ENCODE peak calls at places on chromosomes 6 and 20, in five cellular contexts. P is aorta, D is IMR-90, Z is Peyer's patch, L is PC-3. J is an unnamed sample. For H3K4me1, the result is how much of the 10 kb centered on the place peaks cover.

GRCh38 chr6:18707714-18708439 is 320.7 kb downstream of the RNF144B start:
- DNase-seq in P (no peak), D (no peak), Z (no peak), L (no peak), J (no peak)

GRCh38 chr6:99491159-99491558 is 24.1 kb downstream of the USP45 start:
- DNase-seq in P (no peak), D (peak), Z (no peak), L (no peak), J (no peak)

GRCh38 chr6:12138377-12138776 is 126.3 kb downstream of the HIVEP1 start:
- DNase-seq in P (no peak), D (no peak), Z (no peak), L (no peak), J (no peak)

GRCh38 chr6:32692019-32692418 is 25.6 kb upstream of the HLA-DQB1 start:
- DNase-seq in P (no peak), D (no peak), Z (peak), L (peak), J (no peak)

GRCh38 chr6:29649701-29650673 is 6.9 kb upstream of the MOG start:
- DNase-seq in P (peak), D (peak), Z (peak), L (peak), J (no peak)

GRCh38 chr6:3138341-3138740 is 19.0 kb downstream of the TUBB2A start:
- DNase-seq in P (no peak), D (no peak), Z (no peak), L (peak), J (no peak)

GRCh38 chr20:49823152-49823847 is 10.7 kb downstream of the SLC9A8 start:
- DNase-seq in P (no peak), D (no peak), Z (no peak), L (no peak), J (no peak)

GRCh38 chr6:27940766-27941165 is 16.3 kb upstream of the OR2B6 start:
- DNase-seq in P (no peak), D (peak), Z (no peak), L (peak), J (no peak)

GRCh38 chr6:163349696-163350095 is 64.8 kb upstream of the QKI start:
- DNase-seq in P (no peak), D (no peak), Z (no peak), L (no peak), J (no peak)

GRCh38 chr6:80335061-80335660 is 228.7 kb downstream of the BCKDHB start:
- DNase-seq in P (no peak), D (peak), Z (no peak), L (no peak), J (no peak)

GRCh38 chr6:142682985-142683384 is 262.0 kb downstream of the HIVEP2 start:
- DNase-seq in P (no peak), D (no peak), Z (no peak), L (no peak), J (no peak)

DNA sequence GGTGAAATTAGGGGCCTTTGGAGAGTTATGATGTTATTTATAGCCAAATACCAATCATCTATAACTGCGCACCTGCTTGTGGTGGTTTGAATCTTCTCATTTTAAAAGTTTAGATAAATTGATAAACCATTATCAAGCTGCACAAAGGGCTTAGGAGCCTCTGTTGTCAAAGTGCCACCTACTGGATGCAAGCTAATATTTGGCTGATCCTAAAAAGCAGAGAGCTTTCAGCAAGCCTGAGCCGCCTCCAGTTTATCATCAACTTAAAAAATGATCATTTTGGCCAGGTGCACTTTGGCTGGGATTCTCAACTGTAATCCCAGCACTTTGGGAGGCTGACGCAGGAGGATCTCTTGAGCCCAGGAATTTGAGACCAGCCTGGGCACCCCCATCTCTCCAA is 58.5 kb upstream of the ATXN1 start:
- DNase-seq in P (no peak), D (peak), Z (no peak), L (peak), J (no peak)
- H3K4me3 ChIP-seq in P (no peak), D (no peak), Z (no peak), L (no peak), J (no peak)

DNA sequence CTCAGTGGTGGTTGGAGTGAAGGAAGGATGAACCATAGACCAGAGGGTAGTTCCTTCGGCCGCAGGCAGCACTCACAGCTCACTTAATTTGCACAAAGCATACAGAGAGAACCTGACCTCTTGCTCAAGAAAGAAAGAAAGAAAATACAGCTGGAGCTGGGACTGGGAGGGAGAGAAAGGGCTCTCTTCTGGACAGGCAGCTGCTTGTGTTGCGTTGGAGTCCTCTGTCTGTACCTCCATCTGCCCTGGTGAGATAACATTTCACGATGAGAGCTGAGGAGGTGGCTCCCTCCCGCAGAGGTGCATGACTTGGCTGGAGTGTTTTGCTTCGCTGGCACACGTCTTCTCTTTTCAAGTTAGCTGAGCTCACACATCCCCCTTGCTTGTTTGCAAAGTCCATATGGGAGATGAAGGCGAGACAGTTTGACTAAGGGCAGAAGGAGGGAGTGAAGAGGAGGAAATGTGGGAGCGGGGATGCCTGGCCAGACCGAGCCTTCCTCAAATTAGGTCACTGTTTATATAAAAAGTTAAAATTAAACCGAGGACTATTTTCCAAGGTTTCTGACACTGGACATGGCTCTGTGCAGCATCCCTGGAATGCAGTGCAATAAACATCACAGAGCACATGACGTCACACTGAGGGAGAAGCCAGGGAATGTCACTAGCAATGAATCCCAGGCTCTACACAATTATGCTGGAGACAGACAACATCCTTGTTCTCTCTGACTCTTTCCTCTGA is 359.4 kb downstream of the CD83 start:
- DNase-seq in P (no peak), D (peak), Z (no peak), L (no peak), J (peak)
- H3K4me1 ChIP-seq in P (under half), D (under half), Z (under half), L (under half), J (under half)

GRCh38 chr6:35727935-35728662 is 8.7 kb upstream of the ARMC12 start:
- DNase-seq in P (peak), D (peak), Z (peak), L (peak), J (no peak)

GRCh38 chr6:35729349-35729678 is 7.5 kb upstream of the ARMC12 start:
- DNase-seq in P (no peak), D (no peak), Z (no peak), L (no peak), J (no peak)

GRCh38 chr6:35725721-35726438 is 11.0 kb upstream of the ARMC12 start:
- DNase-seq in P (peak), D (no peak), Z (no peak), L (no peak), J (no peak)

GRCh38 chr6:35728663-35729348 is 8.0 kb upstream of the ARMC12 start:
- DNase-seq in P (no peak), D (no peak), Z (peak), L (no peak), J (no peak)

DNA sequence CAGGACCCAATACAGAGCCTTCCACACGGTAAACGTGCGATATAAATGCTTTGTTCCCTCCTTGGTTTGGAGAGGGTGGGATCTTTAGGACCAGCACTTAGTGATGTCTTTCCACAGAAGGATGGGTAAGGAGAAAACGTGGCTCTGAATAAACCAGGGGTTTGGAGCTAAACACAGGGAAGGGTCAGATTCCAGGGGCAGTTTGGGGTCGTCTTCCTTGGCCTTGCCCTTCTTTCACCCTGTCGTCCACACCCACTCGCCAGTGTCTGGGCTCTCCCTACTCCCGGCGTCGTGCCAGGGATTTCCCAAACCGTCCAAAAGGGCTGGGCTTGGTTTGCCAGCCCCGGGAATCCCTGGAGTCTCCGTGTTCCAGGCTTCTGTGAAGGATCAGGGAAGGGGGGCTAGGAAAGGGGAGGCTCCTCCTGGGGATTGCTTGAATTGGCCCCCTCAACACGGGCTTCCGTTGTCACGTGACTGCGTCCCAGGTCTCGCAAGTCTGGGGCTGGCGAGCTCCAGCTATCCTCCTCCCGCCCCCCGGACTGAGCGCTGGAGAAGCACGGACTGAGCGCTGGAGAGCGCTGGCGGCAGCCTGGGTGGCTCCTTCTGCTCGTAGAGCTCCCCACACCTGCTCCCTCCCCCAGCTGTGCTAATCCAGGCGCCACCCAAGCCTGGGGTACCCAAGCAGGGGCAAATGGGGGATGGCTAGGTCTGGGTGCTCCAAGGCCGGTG is 9.5 kb upstream of the ARMC12 start:
- DNase-seq in P (peak), D (peak), Z (peak), L (peak), J (no peak)
- H3K27ac ChIP-seq in P (peak), D (peak), Z (peak), L (no peak), J (peak)

GRCh38 chr6:44002071-44002590 is 125.1 kb downstream of the MRPL14 start:
- DNase-seq in P (peak), D (no peak), Z (no peak), L (no peak), J (no peak)
- H3K4me3 ChIP-seq in P (no peak), D (peak), Z (peak), L (peak), J (peak)

DNA sequence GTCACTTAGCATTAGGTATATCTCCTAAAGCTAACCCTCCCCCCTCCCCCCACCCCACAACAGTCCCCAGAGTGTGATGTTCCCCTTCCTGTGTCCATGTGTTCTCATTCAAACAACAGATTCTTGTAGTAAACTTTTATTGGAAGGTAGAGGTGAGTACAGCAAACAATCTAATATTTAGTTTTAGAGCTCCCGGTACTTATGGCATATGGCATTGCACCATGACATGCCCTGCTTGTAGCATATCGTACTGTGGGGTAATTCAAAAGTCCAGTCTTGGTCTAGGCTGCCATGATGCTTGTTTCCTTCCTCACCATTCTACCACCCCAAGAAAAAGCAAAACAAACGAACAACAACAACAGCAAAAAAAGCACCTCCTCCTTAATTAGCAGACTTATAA is 289.5 kb downstream of the ZNF217 start:
- DNase-seq in P (no peak), D (no peak), Z (no peak), L (no peak), J (no peak)
- H3K4me1 ChIP-seq in P (under half), D (under half), Z (under half), L (under half), J (under half)

DNA sequence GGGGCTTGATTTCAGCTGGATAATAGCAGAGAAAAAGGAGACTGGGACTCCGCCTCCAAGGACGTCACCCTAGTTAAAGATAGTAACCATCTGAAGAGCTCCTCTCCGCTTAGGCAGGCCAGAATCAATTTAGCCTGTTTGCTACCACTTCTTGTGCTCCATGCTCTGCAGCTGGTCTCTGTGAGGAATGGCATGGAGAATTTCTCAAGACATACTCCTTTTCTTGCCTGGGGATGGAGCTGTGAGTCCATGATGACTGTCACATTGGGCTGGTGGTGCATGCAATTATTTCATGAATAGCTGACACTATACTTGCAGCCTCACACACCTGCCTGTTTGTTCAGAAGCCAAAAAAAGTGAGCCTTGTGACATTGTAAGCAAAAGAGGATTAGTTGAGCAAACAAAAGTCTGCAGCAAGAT is 61.4 kb downstream of the TXLNB start:
- DNase-seq in P (no peak), D (peak), Z (no peak), L (peak), J (no peak)
- H3K27ac ChIP-seq in P (no peak), D (no peak), Z (no peak), L (no peak), J (no peak)